ENCODE peak calls at places on chromosomes 13 and 19, in six cellular contexts. One of them, this sample, is unnamed.

GRCh38 chr19:43664008-43664407 is 6.0 kb downstream of the PLAUR start:
- DNase-seq in H1: no peak
- DNase-seq in GM12878: peak
- DNase-seq in K562: no peak
- DNase-seq in GM12891: no peak
- DNase-seq in HepG2: no peak
- DNase-seq in this sample: no peak

GRCh38 chr19:18612772-18613588 is at the start of gene TMEM59L:
- DNase-seq in H1: no peak
- DNase-seq in GM12878: no peak
- DNase-seq in K562: peak
- DNase-seq in GM12891: no peak
- DNase-seq in HepG2: no peak
- DNase-seq in this sample: no peak

GRCh38 chr13:59038824-59039223 is 1124.9 kb downstream of the DIAPH3 start:
- DNase-seq in H1: no peak
- DNase-seq in GM12878: no peak
- DNase-seq in K562: no peak
- DNase-seq in GM12891: no peak
- DNase-seq in HepG2: no peak
- DNase-seq in this sample: no peak

GRCh38 chr19:49442793-49443365 is 1.6 kb upstream of the SLC17A7 start:
- DNase-seq in H1: peak
- DNase-seq in GM12878: no peak
- DNase-seq in K562: peak
- DNase-seq in GM12891: peak
- DNase-seq in HepG2: peak
- DNase-seq in this sample: peak

GRCh38 chr19:18852634-18853033 is 20.9 kb downstream of the UPF1 start:
- DNase-seq in H1: no peak
- DNase-seq in GM12878: no peak
- DNase-seq in K562: no peak
- DNase-seq in GM12891: no peak
- DNase-seq in HepG2: no peak
- DNase-seq in this sample: no peak

GRCh38 chr13:23018143-23018542 is 162.6 kb upstream of the SGCG start:
- DNase-seq in H1: no peak
- DNase-seq in GM12878: no peak
- DNase-seq in K562: no peak
- DNase-seq in GM12891: no peak
- DNase-seq in HepG2: no peak
- DNase-seq in this sample: no peak

GRCh38 chr19:13463296-13463695 is 43.0 kb downstream of the CACNA1A start:
- DNase-seq in H1: no peak
- DNase-seq in GM12878: no peak
- DNase-seq in K562: peak
- DNase-seq in GM12891: no peak
- DNase-seq in HepG2: no peak
- DNase-seq in this sample: no peak

GRCh38 chr19:40257096-40257517 is 28.0 kb downstream of the AKT2 start:
- DNase-seq in H1: no peak
- DNase-seq in GM12878: no peak
- DNase-seq in K562: no peak
- DNase-seq in GM12891: no peak
- DNase-seq in HepG2: no peak
- DNase-seq in this sample: no peak

GRCh38 chr13:108917581-108917980 is 288.2 kb downstream of the MYO16 start:
- DNase-seq in H1: no peak
- DNase-seq in GM12878: no peak
- DNase-seq in K562: no peak
- DNase-seq in GM12891: no peak
- DNase-seq in HepG2: no peak
- DNase-seq in this sample: no peak

GRCh38 chr13:41064493-41064892 is 3.2 kb downstream of the WBP4 start:
- DNase-seq in H1: no peak
- DNase-seq in GM12878: no peak
- DNase-seq in K562: no peak
- DNase-seq in GM12891: no peak
- DNase-seq in HepG2: no peak
- DNase-seq in this sample: no peak

GRCh38 chr19:31742249-31742648 is 393.0 kb upstream of the TSHZ3 start:
- DNase-seq in H1: no peak
- DNase-seq in GM12878: no peak
- DNase-seq in K562: no peak
- DNase-seq in GM12891: no peak
- DNase-seq in HepG2: no peak
- DNase-seq in this sample: no peak

GRCh38 chr13:30797847-30798246 is 62.5 kb downstream of the ALOX5AP start:
- DNase-seq in H1: no peak
- DNase-seq in GM12878: no peak
- DNase-seq in K562: no peak
- DNase-seq in GM12891: no peak
- DNase-seq in HepG2: no peak
- DNase-seq in this sample: no peak
- TF ChIP-seq TAF1 in H1: no peak
- TF ChIP-seq TAF1 in GM12878: no peak
- TF ChIP-seq TAF1 in K562: no peak
- TF ChIP-seq TAF1 in GM12891: no peak
- TF ChIP-seq TAF1 in HepG2: no peak
- TF ChIP-seq TAF1 in this sample: no peak

GRCh38 chr19:16418597-16418962 is 53.2 kb downstream of the EPS15L1 start:
- DNase-seq in H1: no peak
- DNase-seq in GM12878: no peak
- DNase-seq in K562: no peak
- DNase-seq in GM12891: no peak
- DNase-seq in HepG2: no peak
- DNase-seq in this sample: no peak

GRCh38 chr19:16417660-16418596 is 53.8 kb downstream of the EPS15L1 start:
- DNase-seq in H1: peak
- DNase-seq in GM12878: no peak
- DNase-seq in K562: peak
- DNase-seq in GM12891: peak
- DNase-seq in HepG2: peak
- DNase-seq in this sample: peak

GRCh38 chr19:16421982-16422381 is 49.8 kb downstream of the EPS15L1 start:
- DNase-seq in H1: no peak
- DNase-seq in GM12878: no peak
- DNase-seq in K562: no peak
- DNase-seq in GM12891: no peak
- DNase-seq in HepG2: no peak
- DNase-seq in this sample: no peak

GRCh38 chr19:16420781-16421386 is 50.9 kb downstream of the EPS15L1 start:
- DNase-seq in H1: no peak
- DNase-seq in GM12878: no peak
- DNase-seq in K562: no peak
- DNase-seq in GM12891: no peak
- DNase-seq in HepG2: no peak
- DNase-seq in this sample: no peak

GRCh38 chr19:16419671-16420394 is 51.9 kb downstream of the EPS15L1 start:
- DNase-seq in H1: no peak
- DNase-seq in GM12878: no peak
- DNase-seq in K562: no peak
- DNase-seq in GM12891: no peak
- DNase-seq in HepG2: no peak
- DNase-seq in this sample: no peak
- TF ChIP-seq POLR2A in H1: no peak
- TF ChIP-seq POLR2A in GM12878: no peak
- TF ChIP-seq POLR2A in K562: no peak
- TF ChIP-seq POLR2A in GM12891: no peak
- TF ChIP-seq POLR2A in HepG2: no peak
- TF ChIP-seq POLR2A in this sample: no peak

GRCh38 chr19:41755328-41755913 is at the start of gene CEACAM6:
- DNase-seq in H1: no peak
- DNase-seq in GM12878: no peak
- DNase-seq in K562: no peak
- DNase-seq in GM12891: no peak
- DNase-seq in HepG2: no peak
- DNase-seq in this sample: no peak
- TF ChIP-seq POLR2AphosphoS5 in H1: no peak
- TF ChIP-seq POLR2AphosphoS5 in GM12878: no peak
- TF ChIP-seq POLR2AphosphoS5 in K562: no peak
- TF ChIP-seq POLR2AphosphoS5 in GM12891: no peak
- TF ChIP-seq POLR2AphosphoS5 in HepG2: no peak
- TF ChIP-seq POLR2AphosphoS5 in this sample: no peak

GRCh38 chr13:30849611-30850010 is 56.5 kb upstream of the MEDAG start:
- DNase-seq in H1: no peak
- DNase-seq in GM12878: no peak
- DNase-seq in K562: no peak
- DNase-seq in GM12891: no peak
- DNase-seq in HepG2: no peak
- DNase-seq in this sample: no peak

GRCh38 chr13:30846311-30846710 is 59.8 kb upstream of the MEDAG start:
- DNase-seq in H1: no peak
- DNase-seq in GM12878: no peak
- DNase-seq in K562: no peak
- DNase-seq in GM12891: no peak
- DNase-seq in HepG2: no peak
- DNase-seq in this sample: no peak

GRCh38 chr13:30846844-30847243 is 59.2 kb upstream of the MEDAG start:
- DNase-seq in H1: no peak
- DNase-seq in GM12878: no peak
- DNase-seq in K562: no peak
- DNase-seq in GM12891: no peak
- DNase-seq in HepG2: peak
- DNase-seq in this sample: no peak

GRCh38 chr13:30848332-30849027 is 57.6 kb upstream of the MEDAG start:
- DNase-seq in H1: no peak
- DNase-seq in GM12878: no peak
- DNase-seq in K562: no peak
- DNase-seq in GM12891: no peak
- DNase-seq in HepG2: no peak
- DNase-seq in this sample: no peak

DNA sequence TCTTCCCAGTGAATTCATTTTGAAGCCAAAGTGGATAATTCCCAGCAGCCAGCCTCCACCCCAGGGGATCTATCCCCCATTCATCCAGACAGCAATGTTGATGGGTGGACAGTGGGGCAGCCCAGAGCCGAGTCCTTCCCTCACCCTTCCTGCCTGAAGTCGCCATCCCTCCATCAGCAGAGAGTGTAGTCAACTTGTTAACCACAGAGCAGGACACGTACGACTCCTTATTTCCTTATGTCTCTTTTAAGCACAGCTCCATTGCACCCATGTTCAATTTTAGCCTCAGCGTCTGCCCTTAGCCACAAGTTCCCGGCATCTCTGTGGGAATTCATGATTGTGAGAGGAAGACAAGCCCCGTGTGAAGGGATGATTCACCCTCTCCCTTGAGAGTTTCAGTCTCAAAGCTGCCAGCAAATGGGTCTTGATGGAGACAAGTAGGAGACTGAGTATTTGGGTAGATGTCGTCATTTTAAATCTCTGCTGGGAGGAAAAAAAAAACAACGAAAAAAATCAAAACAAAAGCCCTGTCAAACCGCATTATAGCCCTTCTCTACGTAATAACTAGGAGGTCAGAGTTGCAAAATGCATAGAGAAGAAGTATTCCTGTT is 58.3 kb upstream of the MEDAG start:
- DNase-seq in H1: no peak
- DNase-seq in GM12878: peak
- DNase-seq in K562: no peak
- DNase-seq in GM12891: no peak
- DNase-seq in HepG2: no peak
- DNase-seq in this sample: no peak
- TF ChIP-seq TAF1 in H1: no peak
- TF ChIP-seq TAF1 in GM12878: no peak
- TF ChIP-seq TAF1 in K562: no peak
- TF ChIP-seq TAF1 in GM12891: no peak
- TF ChIP-seq TAF1 in HepG2: no peak
- TF ChIP-seq TAF1 in this sample: no peak

GRCh38 chr19:53520547-53521372 is 17.2 kb upstream of the ZNF331 start:
- DNase-seq in H1: peak
- DNase-seq in GM12878: peak
- DNase-seq in K562: peak
- DNase-seq in GM12891: peak
- DNase-seq in HepG2: peak
- DNase-seq in this sample: peak
- TF ChIP-seq POLR2A in H1: peak
- TF ChIP-seq POLR2A in GM12878: peak
- TF ChIP-seq POLR2A in K562: no peak
- TF ChIP-seq POLR2A in GM12891: no peak
- TF ChIP-seq POLR2A in HepG2: no peak
- TF ChIP-seq POLR2A in this sample: no peak

GRCh38 chr19:38815059-38816001 is 2.6 kb upstream of the LGALS4 start:
- DNase-seq in H1: no peak
- DNase-seq in GM12878: no peak
- DNase-seq in K562: peak
- DNase-seq in GM12891: no peak
- DNase-seq in HepG2: no peak
- DNase-seq in this sample: no peak

GRCh38 chr19:38812004-38812840 is 523 bp downstream of the LGALS4 start:
- DNase-seq in H1: no peak
- DNase-seq in GM12878: no peak
- DNase-seq in K562: no peak
- DNase-seq in GM12891: no peak
- DNase-seq in HepG2: no peak
- DNase-seq in this sample: no peak

GRCh38 chr19:38813323-38813722 is 578 bp upstream of the LGALS4 start:
- DNase-seq in H1: no peak
- DNase-seq in GM12878: no peak
- DNase-seq in K562: no peak
- DNase-seq in GM12891: no peak
- DNase-seq in HepG2: no peak
- DNase-seq in this sample: no peak

GRCh38 chr19:38809592-38810252 is 3.0 kb downstream of the LGALS4 start:
- DNase-seq in H1: no peak
- DNase-seq in GM12878: no peak
- DNase-seq in K562: no peak
- DNase-seq in GM12891: no peak
- DNase-seq in HepG2: no peak
- DNase-seq in this sample: no peak

DNA sequence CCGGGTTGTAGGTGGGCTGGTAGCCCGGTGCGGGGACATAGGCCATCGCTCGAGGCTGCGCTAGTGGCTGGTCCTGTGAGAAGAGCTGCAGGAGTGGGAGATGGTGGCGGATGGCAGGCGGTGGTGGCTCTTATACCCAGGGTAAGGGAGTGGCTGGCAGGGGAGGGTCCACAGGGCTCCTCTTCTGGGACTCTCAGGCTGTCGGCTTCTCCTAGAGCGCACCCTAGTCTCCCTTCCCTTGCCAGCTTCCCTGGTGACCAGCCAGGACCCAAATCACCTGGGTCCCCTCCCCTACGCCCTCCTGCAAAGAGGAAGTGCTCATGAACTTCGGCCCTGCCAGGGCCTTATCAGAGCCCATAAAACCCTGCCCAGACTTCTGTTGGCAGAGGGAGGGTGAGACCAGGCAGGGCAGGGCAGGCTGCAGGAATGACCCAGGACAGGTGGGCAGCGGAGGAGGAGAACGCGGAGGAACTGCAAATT is at the start of gene LGALS4:
- DNase-seq in H1: no peak
- DNase-seq in GM12878: no peak
- DNase-seq in K562: no peak
- DNase-seq in GM12891: no peak
- DNase-seq in HepG2: no peak
- DNase-seq in this sample: no peak
- TF ChIP-seq POLR2AphosphoS5 in H1: no peak
- TF ChIP-seq POLR2AphosphoS5 in GM12878: no peak
- TF ChIP-seq POLR2AphosphoS5 in K562: no peak
- TF ChIP-seq POLR2AphosphoS5 in GM12891: no peak
- TF ChIP-seq POLR2AphosphoS5 in HepG2: no peak
- TF ChIP-seq POLR2AphosphoS5 in this sample: no peak

This sample was measured in GM12892.